ENCODE peak calls at places on chromosomes 2 and 18, in ten cellular contexts. C is nephron progenitor cell; Q is NCI-H1930; M is midbrain; D is ELF-1; B is T-helper 2 cell; W is astrocyte of the spinal cord; K is stimulated activated CD4-positive, alpha-beta T cell treated with anti-CD3 and anti-CD28 coated beads, Interleukin-12 subunit alpha, Interleukin-12 subunit beta, amount 100 ng/mL, for 48 hours; S is stimulated activated CD8-positive, alpha-beta memory T cell treated with anti-CD3 and anti-CD28 coated beads, Interleukin-15, amount 100 ng/mL, for 24 hours; Z is right cardiac atrium. G is an unnamed sample.

GRCh38 chr2:97759727-97760407 is 46.5 kb downstream of the ZAP70 start:
- DNase-seq in C (no peak), Q (no peak), M (no peak), D (no peak), B (no peak), W (no peak), K (no peak), S (no peak), Z (no peak), G (peak)

GRCh38 chr2:158015428-158016076 is 86.1 kb upstream of the UPP2 start:
- DNase-seq in C (no peak), Q (no peak), M (no peak), D (no peak), B (no peak), W (no peak), K (no peak), S (no peak), Z (no peak), G (no peak)

GRCh38 chr2:200703132-200703925 is 108.4 kb upstream of the BZW1 start:
- DNase-seq in C (no peak), Q (peak), M (peak), D (peak), B (no peak), W (peak), K (peak), S (no peak), Z (no peak), G (no peak)

GRCh38 chr2:209638346-209638745 is 133.3 kb upstream of the UNC80 start:
- DNase-seq in C (no peak), Q (no peak), M (no peak), D (no peak), B (no peak), W (peak), K (no peak), S (no peak), Z (no peak), G (no peak)

GRCh38 chr2:238921259-238921658 is 73.4 kb downstream of the TWIST2 start:
- DNase-seq in C (no peak), Q (no peak), M (no peak), D (no peak), B (no peak), W (no peak), K (no peak), S (no peak), Z (no peak), G (no peak)

GRCh38 chr18:67788315-67788714 is 271.8 kb upstream of the DSEL start:
- DNase-seq in C (no peak), Q (no peak), M (no peak), D (no peak), B (no peak), W (no peak), K (no peak), S (no peak), Z (no peak), G (no peak)

GRCh38 chr2:181458881-181459280 is 1.7 kb downstream of the ITGA4 start:
- DNase-seq in C (no peak), Q (no peak), M (no peak), D (no peak), B (no peak), W (no peak), K (no peak), S (no peak), Z (no peak), G (no peak)

GRCh38 chr2:52220393-52220792 is 1188.5 kb upstream of the NRXN1 start:
- DNase-seq in C (no peak), Q (peak), M (no peak), D (no peak), B (no peak), W (peak), K (no peak), S (no peak), Z (no peak), G (no peak)

GRCh38 chr18:8507361-8507760 is 101.9 kb upstream of the RAB12 start:
- DNase-seq in C (peak), Q (no peak), M (no peak), D (no peak), B (no peak), W (no peak), K (no peak), S (no peak), Z (no peak), G (no peak)

GRCh38 chr2:69797235-69797634 is 32.2 kb upstream of the GMCL1 start:
- DNase-seq in C (no peak), Q (no peak), M (no peak), D (no peak), B (no peak), W (no peak), K (no peak), S (no peak), Z (no peak), G (no peak)

G was measured in H9.